ENCODE peak calls at places on chromosome 18, in six cellular contexts. V, R, H, M, Q and G are unnamed samples. For H3K27me3, the result is how much of the 10 kb centered on the place peaks cover.

GRCh38 chr18:73232933-73233332 is 365.1 kb upstream of the NETO1 start:
- DNase-seq in V (no peak), R (no peak), H (no peak), M (no peak), Q (no peak), G (no peak)

GRCh38 chr18:58230438-58231179 is 186.6 kb downstream of the NEDD4L start:
- DNase-seq in V (no peak), R (peak), H (peak), M (peak), Q (no peak), G (no peak)

GRCh38 chr18:58848685-58849084 is 16.0 kb upstream of the ZNF532 start:
- DNase-seq in V (peak), R (no peak), H (no peak), M (no peak), Q (no peak), G (no peak)

GRCh38 chr18:77422974-77423373 is 173.3 kb downstream of the GALR1 start:
- DNase-seq in V (peak), R (no peak), H (no peak), M (no peak), Q (no peak), G (no peak)

GRCh38 chr18:6876646-6877045 is 147.1 kb downstream of the ARHGAP28 start:
- DNase-seq in V (no peak), R (no peak), H (no peak), M (no peak), Q (no peak), G (no peak)

GRCh38 chr18:21452808-21453511 is 147.5 kb downstream of the ESCO1 start:
- DNase-seq in V (no peak), R (no peak), H (no peak), M (no peak), Q (no peak), G (no peak)

GRCh38 chr18:58858591-58859468 is 5.8 kb upstream of the ZNF532 start:
- DNase-seq in V (no peak), R (no peak), H (peak), M (no peak), Q (no peak), G (no peak)

GRCh38 chr18:31079973-31080372 is 22.2 kb downstream of the DSC2 start:
- DNase-seq in V (no peak), R (no peak), H (no peak), M (no peak), Q (no peak), G (no peak)

GRCh38 chr18:54192415-54192814 is 32.1 kb downstream of the MBD2 start:
- DNase-seq in V (no peak), R (no peak), H (no peak), M (no peak), Q (no peak), G (no peak)

GRCh38 chr18:74897971-74898657 is 300.4 kb downstream of the ZNF407 start:
- DNase-seq in V (no peak), R (no peak), H (no peak), M (no peak), Q (no peak), G (no peak)

GRCh38 chr18:27378396-27379094 is 193.4 kb upstream of the CHST9 start:
- DNase-seq in V (no peak), R (no peak), H (no peak), M (no peak), Q (no peak), G (peak)
- H3K27me3 ChIP-seq in V (under half), R (under half), H (under half), M (under half), Q (under half), G (under half)

DNA sequence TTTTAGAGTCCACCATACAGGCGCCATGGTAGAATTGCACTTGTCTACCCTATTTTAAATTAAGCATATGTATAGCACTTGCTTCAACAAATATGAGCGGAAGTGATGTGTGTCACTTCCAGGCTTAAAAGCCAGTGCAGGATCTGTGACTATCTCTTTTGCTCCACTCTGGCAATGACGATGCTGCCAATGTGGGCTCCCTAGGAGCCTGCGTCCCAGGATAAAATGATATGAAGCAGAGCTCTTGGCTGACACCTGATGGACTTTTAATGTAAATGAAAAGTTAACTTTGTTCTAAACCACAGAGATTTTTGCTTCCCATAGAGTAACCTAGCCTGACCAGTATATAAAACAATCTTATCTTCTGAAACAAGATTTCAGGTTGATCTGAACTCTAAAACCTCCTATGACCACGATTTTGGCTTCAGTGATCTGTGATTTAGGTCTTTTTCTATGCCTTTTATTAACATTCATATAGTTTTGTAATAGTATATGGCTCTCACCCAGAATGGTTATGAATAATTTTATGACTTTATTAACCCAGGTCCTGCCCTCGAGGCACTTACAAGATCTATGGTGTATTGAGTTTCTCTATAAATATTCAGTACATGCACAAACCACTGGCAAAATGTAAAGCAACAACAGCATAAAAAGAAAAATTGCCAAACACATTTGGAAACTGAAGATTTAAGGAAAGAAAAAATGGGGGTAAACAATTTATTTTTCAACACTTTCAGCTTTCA is 422.5 kb upstream of the PIK3C3 start:
- DNase-seq in V (peak), R (no peak), H (no peak), M (no peak), Q (no peak), G (no peak)
- TF ChIP-seq CTCF in V (peak), R (no peak), H (no peak), M (no peak), Q (no peak), G (no peak)

GRCh38 chr18:79956276-79956675 is 4.8 kb upstream of the SLC66A2 start:
- DNase-seq in V (no peak), R (no peak), H (no peak), M (no peak), Q (no peak), G (no peak)
- H3K27me3 ChIP-seq in V (half or more), R (under half), H (under half), M (under half), Q (under half), G (under half)

GRCh38 chr18:63460414-63460813 is 16.3 kb upstream of the SERPINB5 start:
- DNase-seq in V (no peak), R (no peak), H (no peak), M (no peak), Q (no peak), G (no peak)

GRCh38 chr18:63451774-63452173 is 25.0 kb upstream of the SERPINB5 start:
- DNase-seq in V (no peak), R (no peak), H (no peak), M (peak), Q (no peak), G (no peak)

GRCh38 chr18:63457987-63458386 is 18.8 kb upstream of the SERPINB5 start:
- DNase-seq in V (no peak), R (no peak), H (no peak), M (no peak), Q (no peak), G (no peak)

GRCh38 chr18:63452273-63452672 is 24.5 kb upstream of the SERPINB5 start:
- DNase-seq in V (no peak), R (no peak), H (no peak), M (peak), Q (no peak), G (no peak)

DNA sequence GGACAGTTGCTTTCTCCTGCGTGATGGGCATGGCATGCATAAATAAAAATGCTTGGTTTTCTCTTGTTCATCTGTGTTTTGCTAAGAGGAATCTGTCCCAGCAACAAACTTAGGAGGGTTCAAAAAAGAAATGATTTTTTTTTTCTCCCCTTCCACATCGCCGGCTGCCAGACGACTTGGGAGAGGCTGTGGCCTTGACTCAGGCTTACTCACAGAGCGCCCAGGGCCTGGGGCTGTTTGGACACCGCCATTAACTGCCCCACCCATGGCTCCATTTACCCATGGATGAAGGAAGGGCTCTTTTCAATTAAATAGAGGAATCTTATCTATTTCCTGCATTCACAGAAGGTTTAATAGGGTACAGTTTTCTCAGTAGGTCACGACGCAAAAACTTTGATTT is 22.3 kb upstream of the SERPINB5 start:
- DNase-seq in V (no peak), R (no peak), H (no peak), M (no peak), Q (no peak), G (no peak)
- TF ChIP-seq CTCF in V (no peak), R (no peak), H (no peak), M (no peak), Q (no peak), G (no peak)

GRCh38 chr18:62512532-62512931 is 10.3 kb upstream of the ZCCHC2 start:
- DNase-seq in V (no peak), R (no peak), H (no peak), M (no peak), Q (no peak), G (no peak)
- H3K27me3 ChIP-seq in V (under half), R (under half), H (under half), M (under half), Q (under half), G (under half)